ENCODE peak calls at places on chromosomes 4 and X, in nine cellular contexts. D, O, Z, Q, S, R, H, G and J are unnamed samples.

GRCh38 chr4:145760961-145761929 is 81.3 kb downstream of the C4orf51 start:
- ATAC-seq in Z (no peak), H (no peak), G (no peak), D (no peak), S (peak), R (peak), O (no peak), Q (peak), J (no peak)

GRCh38 chr4:129641179-129641578 is 545.2 kb downstream of the C4orf33 start:
- ATAC-seq in R (no peak), O (no peak), D (peak), Q (no peak), S (no peak), Z (peak), G (no peak), H (no peak), J (no peak)

GRCh38 chr4:72418458-72418857 is 150.6 kb downstream of the ADAMTS3 start:
- ATAC-seq in O (no peak), D (no peak), S (peak), Z (peak), Q (no peak), H (no peak), G (no peak), R (peak), J (no peak)

GRCh38 chr4:119550857-119551532 is 77.6 kb downstream of the PDE5A start:
- ATAC-seq in Q (no peak), G (no peak), S (no peak), Z (peak), O (no peak), H (no peak), R (no peak), D (no peak), J (no peak)

GRCh38 chr4:2008671-2008920 is 178 bp downstream of the NELFA start:
- ATAC-seq in O (no peak), Q (no peak), D (peak), H (no peak), S (peak), G (peak), R (no peak), Z (peak), J (no peak)

GRCh38 chr4:122775987-122776836 is 43.7 kb downstream of the BBS12 start:
- ATAC-seq in D (no peak), O (no peak), H (no peak), Z (peak), R (peak), G (no peak), S (no peak), Q (peak), J (no peak)

GRCh38 chr4:141027421-141027820 is 105.8 kb downstream of the RNF150 start:
- ATAC-seq in G (no peak), H (no peak), S (peak), D (no peak), Q (no peak), R (peak), Z (peak), O (no peak), J (no peak)

GRCh38 chrX:23292979-23293651 is 41.5 kb upstream of the PTCHD1 start:
- ATAC-seq in R (no peak), G (no peak), S (no peak), Q (no peak), Z (no peak), O (no peak), D (no peak), H (no peak), J (no peak)

GRCh38 chr4:113643505-113643904 is 118.0 kb downstream of the CAMK2D start:
- ATAC-seq in O (no peak), R (no peak), Z (no peak), D (no peak), S (peak), G (no peak), H (no peak), Q (no peak), J (no peak)

GRCh38 chr4:174528226-174528625 is 5.9 kb upstream of the HPGD start:
- ATAC-seq in H (no peak), D (no peak), S (no peak), R (no peak), Z (no peak), Q (no peak), O (no peak), G (no peak), J (no peak)

GRCh38 chrX:29274517-29274916 is 687.3 kb downstream of the IL1RAPL1 start:
- ATAC-seq in D (no peak), H (no peak), G (no peak), O (no peak), Q (no peak), S (no peak), Z (no peak), R (no peak), J (no peak)

GRCh38 chrX:111352424-111352823 is 59.6 kb downstream of the DCX start:
- ATAC-seq in Z (peak), D (no peak), Q (no peak), H (no peak), G (no peak), R (peak), S (peak), O (no peak), J (no peak)

GRCh38 chr4:41359069-41359769 is 102.5 kb downstream of the UCHL1 start:
- ATAC-seq in S (no peak), O (no peak), H (no peak), G (no peak), Q (no peak), Z (peak), R (no peak), D (peak), J (no peak)

GRCh38 chr4:81528200-81528599 is 56.5 kb upstream of the RASGEF1B start:
- ATAC-seq in O (no peak), Z (no peak), R (peak), G (no peak), H (no peak), S (peak), D (no peak), Q (no peak), J (no peak)

GRCh38 chrX:67555578-67556203 is 11.9 kb downstream of the AR start:
- ATAC-seq in S (peak), G (no peak), Z (peak), H (no peak), O (no peak), Q (no peak), D (peak), R (no peak), J (no peak)

GRCh38 chr4:75653845-75654503 is 19.2 kb downstream of the G3BP2 start:
- ATAC-seq in O (peak), D (peak), Q (peak), R (no peak), H (peak), G (no peak), S (peak), Z (peak), J (no peak)

GRCh38 chr4:167101035-167101434 is 133.3 kb downstream of the SPOCK3 start:
- ATAC-seq in H (no peak), Z (no peak), R (no peak), O (no peak), D (no peak), G (no peak), S (no peak), Q (no peak), J (no peak)

GRCh38 chr4:83629945-83630684 is 94.2 kb downstream of the GPAT3 start:
- ATAC-seq in G (no peak), H (no peak), D (peak), R (peak), O (no peak), S (peak), Q (no peak), Z (no peak), J (no peak)

GRCh38 chr4:152089564-152089963 is 328.8 kb upstream of the GATB start:
- ATAC-seq in G (no peak), H (no peak), D (no peak), S (peak), R (peak), Q (no peak), Z (no peak), O (no peak), J (no peak)

GRCh38 chr4:68152411-68152810 is 22.7 kb upstream of the TMPRSS11F start:
- ATAC-seq in H (no peak), O (peak), Q (no peak), R (no peak), Z (peak), G (no peak), D (no peak), S (no peak), J (no peak)

GRCh38 chr4:127975121-127975770 is 10.0 kb downstream of the ABHD18 start:
- ATAC-seq in O (no peak), H (no peak), R (no peak), S (no peak), D (no peak), Z (no peak), G (no peak), Q (peak), J (no peak)

GRCh38 chr4:187922274-187922673 is 73.3 kb upstream of the ZFP42 start:
- ATAC-seq in G (no peak), Z (no peak), D (no peak), S (no peak), O (no peak), R (no peak), Q (no peak), H (no peak), J (no peak)

GRCh38 chr4:129231907-129232626 is 136.1 kb downstream of the C4orf33 start:
- ATAC-seq in Q (no peak), R (no peak), H (no peak), O (no peak), S (peak), D (no peak), Z (peak), G (no peak), J (no peak)

GRCh38 chrX:55996649-55997048 is 235.5 kb upstream of the KLF8 start:
- ATAC-seq in G (no peak), D (no peak), Z (no peak), S (no peak), Q (no peak), H (no peak), O (no peak), R (no peak), J (no peak)

GRCh38 chr4:22762548-22762947 is 69.8 kb downstream of the GBA3 start:
- ATAC-seq in O (no peak), Q (no peak), R (no peak), Z (no peak), G (no peak), S (no peak), D (no peak), H (no peak), J (no peak)

GRCh38 chr4:3046149-3046548 is 28.2 kb downstream of the HTT-AS start:
- ATAC-seq in O (no peak), D (no peak), Z (no peak), G (no peak), Q (no peak), H (no peak), S (no peak), R (no peak), J (peak)